ENCODE peak calls at places on chromosomes 5 and 9, in eight cellular contexts. R is bronchial epithelial cell; P is lower leg skin; M is activated CD8-positive, alpha-beta memory T cell treated with anti-CD3 and anti-CD28 coated beads, Interleukin-2, amount 50 U/mL, for 48 hours; O is stimulated activated CD8-positive, alpha-beta memory T cell treated with anti-CD3 and anti-CD28 coated beads, Interleukin-15, amount 100 ng/mL, for 48 hours; V is psoas muscle; U is amygdala; C is HTR-8/SVneo. I is an unnamed sample.

GRCh38 chr5:103217101-103217500 is 41.5 kb upstream of the MACIR start:
- DNase-seq in R (no peak), P (no peak), M (no peak), O (no peak), V (no peak), U (no peak), C (no peak), I (no peak)

GRCh38 chr9:95516736-95517558 is at the start of gene PTCH1:
- DNase-seq in R (peak), P (peak), M (peak), O (no peak), V (peak), U (peak), C (no peak), I (no peak)

GRCh38 chr9:131815971-131816873 is 76.3 kb upstream of the RAPGEF1 start:
- DNase-seq in R (no peak), P (no peak), M (no peak), O (no peak), V (no peak), U (no peak), C (no peak), I (no peak)

GRCh38 chr5:178296066-178296465 is 63.5 kb upstream of the PHYKPL start:
- DNase-seq in R (no peak), P (peak), M (no peak), O (no peak), V (peak), U (no peak), C (no peak), I (no peak)

GRCh38 chr9:127137640-127138360 is 15.4 kb upstream of the ANGPTL2 start:
- DNase-seq in R (no peak), P (peak), M (no peak), O (no peak), V (peak), U (no peak), C (no peak), I (no peak)

GRCh38 chr5:125408582-125409069 is 662.2 kb upstream of the ZNF608 start:
- DNase-seq in R (peak), P (no peak), M (no peak), O (no peak), V (no peak), U (no peak), C (peak), I (no peak)

GRCh38 chr9:130239741-130240241 is 25.8 kb upstream of the HMCN2 start:
- DNase-seq in R (no peak), P (no peak), M (peak), O (peak), V (no peak), U (no peak), C (no peak), I (no peak)

GRCh38 chr5:40914835-40915234 is 5.5 kb downstream of the C7 start:
- DNase-seq in R (no peak), P (no peak), M (no peak), O (no peak), V (no peak), U (no peak), C (no peak), I (no peak)

GRCh38 chr9:97982719-97983523 is at the start of gene ANP32B:
- DNase-seq in R (peak), P (peak), M (peak), O (peak), V (peak), U (peak), C (peak), I (peak)

GRCh38 chr9:116327702-116328440 is 174.3 kb downstream of the PAPPA start:
- DNase-seq in R (no peak), P (no peak), M (no peak), O (no peak), V (no peak), U (no peak), C (no peak), I (no peak)

GRCh38 chr9:135605238-135605781 is 34.0 kb downstream of the GLT6D1 start:
- DNase-seq in R (no peak), P (peak), M (no peak), O (no peak), V (peak), U (peak), C (no peak), I (peak)

GRCh38 chr5:9166202-9167147 is 379.4 kb downstream of the SEMA5A start:
- DNase-seq in R (no peak), P (no peak), M (no peak), O (no peak), V (no peak), U (no peak), C (no peak), I (no peak)

GRCh38 chr5:100553209-100553608 is 18.0 kb downstream of the FAM174A start:
- DNase-seq in R (no peak), P (no peak), M (no peak), O (no peak), V (no peak), U (no peak), C (no peak), I (no peak)

GRCh38 chr5:56759521-56759920 is 55.8 kb upstream of the MAP3K1 start:
- DNase-seq in R (peak), P (no peak), M (no peak), O (no peak), V (no peak), U (no peak), C (no peak), I (no peak)

GRCh38 chr9:97966493-97966892 is 16.6 kb upstream of the ANP32B start:
- DNase-seq in R (peak), P (no peak), M (no peak), O (no peak), V (no peak), U (no peak), C (no peak), I (no peak)

GRCh38 chr9:3968891-3969290 is 331.0 kb downstream of the GLIS3 start:
- DNase-seq in R (peak), P (no peak), M (no peak), O (no peak), V (no peak), U (no peak), C (no peak), I (no peak)

GRCh38 chr9:113879318-113879717 is 3.2 kb downstream of the ZNF618 start:
- DNase-seq in R (no peak), P (no peak), M (no peak), O (no peak), V (no peak), U (no peak), C (no peak), I (no peak)

GRCh38 chr9:109241207-109241606 is 74.2 kb upstream of the FRRS1L start:
- DNase-seq in R (no peak), P (no peak), M (no peak), O (no peak), V (no peak), U (no peak), C (no peak), I (no peak)

GRCh38 chr5:106127341-106127781 is 1543.4 kb downstream of the EFNA5 start:
- DNase-seq in R (peak), P (peak), M (no peak), O (no peak), V (no peak), U (no peak), C (no peak), I (no peak)

GRCh38 chr5:139282195-139282557 is 11.4 kb upstream of the MATR3 start:
- DNase-seq in R (peak), P (no peak), M (no peak), O (no peak), V (no peak), U (no peak), C (no peak), I (no peak)

GRCh38 chr9:79581794-79582193 is 10.0 kb downstream of the TLE4 start:
- DNase-seq in R (peak), P (no peak), M (no peak), O (no peak), V (no peak), U (no peak), C (no peak), I (no peak)

GRCh38 chr5:172554562-172554961 is 86.5 kb upstream of the NEURL1B start:
- DNase-seq in R (no peak), P (no peak), M (no peak), O (no peak), V (no peak), U (no peak), C (no peak), I (no peak)